ENCODE peak calls at places on chromosomes 4 and X, in eight cellular contexts. L, I, F, V, X, M, K and B are unnamed samples.
A peak's percentile ranks its signal among the peaks of the same experiment; 100 is the strongest.

GRCh38 chrX:45850197-45850774 is 649.6 kb upstream of the DIPK2B start:
- DNase-seq in K (no peak), L (no peak), F (no peak), I (no peak), X (no peak), V (no peak), M (peak; percentile 17), B (peak; percentile 21)

GRCh38 chr4:17480530-17480929 is 31.4 kb downstream of the QDPR start:
- DNase-seq in K (no peak), L (no peak), M (no peak), I (no peak), F (no peak), V (no peak), X (no peak), B (no peak)

GRCh38 chrX:137565921-137566745 is at the start of gene ZIC3:
- DNase-seq in K (peak; percentile 15), I (peak; percentile 51), M (no peak), V (no peak), F (peak; percentile 8), L (no peak), X (no peak), B (peak; percentile 80)

GRCh38 chrX:63755892-63756291 is 29.1 kb downstream of the ARHGEF9 start:
- DNase-seq in K (no peak), L (no peak), X (no peak), V (no peak), I (no peak), F (no peak), M (no peak), B (no peak)

GRCh38 chrX:40174594-40175415 is 77.0 kb upstream of the BCOR start:
- DNase-seq in V (peak; percentile 58), M (peak; percentile 21), F (no peak), X (no peak), I (peak; percentile 25), L (no peak), K (peak; percentile 57), B (peak; percentile 56)

GRCh38 chr4:184693056-184693455 is 40.8 kb downstream of the CENPU start:
- DNase-seq in F (no peak), I (no peak), M (no peak), V (no peak), K (no peak), X (no peak), L (no peak), B (no peak)

GRCh38 chrX:1416327-1416784 is 24.4 kb upstream of the SLC25A6 start:
- DNase-seq in F (no peak), M (no peak), I (no peak), L (no peak), X (no peak), K (no peak), V (no peak), B (no peak)

GRCh38 chr4:2965262-2965661 is 1.9 kb downstream of the GRK4 start:
- DNase-seq in X (no peak), V (no peak), L (no peak), I (no peak), K (no peak), F (no peak), M (no peak), B (no peak)

GRCh38 chrX:17375631-17376380 is 806 bp downstream of the NHS start:
- DNase-seq in F (peak; percentile 20), K (peak; percentile 12), M (no peak), X (no peak), L (no peak), I (no peak), V (no peak), B (peak; percentile 36)

GRCh38 chrX:12802741-12803140 is 11.5 kb downstream of the PRPS2 start:
- DNase-seq in V (no peak), F (no peak), L (no peak), I (no peak), X (no peak), K (no peak), M (no peak), B (no peak)

GRCh38 chrX:85569691-85570090 is 190.2 kb upstream of the POF1B start:
- DNase-seq in I (peak; percentile 51), M (no peak), L (no peak), F (no peak), X (no peak), V (no peak), K (no peak), B (no peak)

GRCh38 chr4:167177925-167178324 is 56.4 kb downstream of the SPOCK3 start:
- DNase-seq in M (no peak), K (no peak), X (no peak), L (no peak), V (no peak), I (no peak), F (no peak), B (no peak)

GRCh38 chrX:108945883-108946523 is 209.6 kb upstream of the IRS4 start:
- DNase-seq in L (no peak), M (no peak), V (no peak), F (no peak), I (no peak), K (no peak), X (no peak), B (no peak)

GRCh38 chrX:9534686-9535085 is 69.8 kb downstream of the TBL1X start:
- DNase-seq in I (no peak), X (no peak), K (no peak), M (no peak), F (peak; percentile 49), V (no peak), L (peak; percentile 57), B (no peak)

GRCh38 chr4:184596617-184597185 is 52.5 kb downstream of the CASP3 start:
- DNase-seq in X (no peak), K (no peak), M (no peak), I (no peak), V (no peak), L (no peak), F (no peak), B (no peak)

GRCh38 chrX:17741123-17741511 is 3.8 kb downstream of the SCML1 start:
- DNase-seq in F (no peak), I (no peak), M (no peak), K (peak; percentile 22), L (no peak), V (no peak), X (no peak), B (no peak)

GRCh38 chrX:66553973-66554372 is 84.9 kb downstream of the EDA2R start:
- DNase-seq in M (no peak), K (no peak), F (no peak), V (no peak), X (no peak), L (no peak), I (no peak), B (no peak)

GRCh38 chr4:122632396-122633143 is 11.7 kb upstream of the IL21 start:
- DNase-seq in F (peak; percentile 7), M (no peak), K (no peak), I (peak; percentile 23), L (no peak), V (no peak), X (no peak), B (no peak)

GRCh38 chr4:29711226-29711625 is 1008.9 kb upstream of the PCDH7 start:
- DNase-seq in I (no peak), L (no peak), X (no peak), V (no peak), K (no peak), M (no peak), F (peak; percentile 22), B (no peak)

GRCh38 chrX:74550295-74550802 is 64.1 kb downstream of the RLIM start:
- DNase-seq in L (no peak), X (peak; percentile 79), K (peak; percentile 88), V (peak; percentile 95), F (peak; percentile 72), I (peak; percentile 48), M (peak; percentile 85), B (peak; percentile 79)

GRCh38 chr4:32025840-32026459 is 1305.8 kb downstream of the PCDH7 start:
- DNase-seq in L (no peak), X (no peak), V (no peak), F (peak; percentile 10), M (no peak), I (no peak), K (peak; percentile 35), B (peak; percentile 20)

GRCh38 chrX:6021316-6022091 is 207.2 kb downstream of the NLGN4X start:
- DNase-seq in M (peak; percentile 20), F (peak; percentile 21), L (no peak), X (no peak), K (peak; percentile 35), I (peak; percentile 53), V (peak; percentile 66), B (peak; percentile 69)

GRCh38 chr4:30268370-30268769 is 451.8 kb upstream of the PCDH7 start:
- DNase-seq in F (no peak), L (no peak), X (no peak), K (no peak), M (no peak), I (no peak), V (no peak), B (no peak)

GRCh38 chr4:158667651-158668198 is 4.0 kb downstream of the C4orf46 start:
- DNase-seq in I (no peak), L (no peak), F (peak; percentile 12), X (no peak), K (peak; percentile 29), V (peak; percentile 52), M (peak; percentile 27), B (peak; percentile 59)

GRCh38 chr4:7206385-7206784 is 14.0 kb downstream of the SORCS2 start:
- DNase-seq in V (no peak), L (no peak), I (no peak), F (peak; percentile 78), K (no peak), M (no peak), X (no peak), B (no peak)

GRCh38 chr4:40995850-40996249 is 218.5 kb downstream of the APBB2 start:
- DNase-seq in L (peak; percentile 35), I (no peak), V (no peak), F (peak; percentile 86), K (no peak), M (no peak), X (no peak), B (no peak)

GRCh38 chrX:11446951-11447350 is 153.7 kb downstream of the AMELX start:
- DNase-seq in I (no peak), F (peak; percentile 78), L (no peak), V (no peak), X (no peak), K (no peak), M (no peak), B (no peak)

GRCh38 chrX:78315745-78316144 is 11.7 kb downstream of the CYSLTR1 start:
- DNase-seq in X (no peak), V (no peak), K (no peak), F (no peak), M (no peak), I (no peak), L (no peak), B (no peak)

GRCh38 chr4:22466582-22466981 is 49.3 kb downstream of the ADGRA3 start:
- DNase-seq in M (no peak), X (no peak), L (no peak), F (no peak), K (no peak), V (no peak), I (no peak), B (no peak)

GRCh38 chrX:30597258-30598012 is 19.9 kb upstream of the TASL start:
- DNase-seq in F (no peak), L (no peak), V (peak; percentile 74), X (no peak), K (no peak), M (no peak), I (no peak), B (no peak)

GRCh38 chr4:189021831-189022230 is 882.6 kb downstream of the TRIML1 start:
- DNase-seq in M (no peak), L (no peak), V (peak; percentile 3), I (no peak), F (peak; percentile 60), K (no peak), X (no peak), B (peak; percentile 53)